ENCODE peak calls at places on chromosomes 7 and 10, in seven cellular contexts. One of them, this sample, is unnamed.

GRCh38 chr10:92657024-92657423 is 32.7 kb upstream of the HHEX start:
- DNase-seq in IMR-90: peak
- DNase-seq in lung: no peak
- DNase-seq in RWPE1: no peak
- DNase-seq in testis: no peak
- DNase-seq in transverse colon: no peak
- DNase-seq in right lobe of liver: no peak
- DNase-seq in this sample: no peak

GRCh38 chr7:102289051-102289450 is 2.4 kb downstream of the SH2B2 start:
- DNase-seq in IMR-90: no peak
- DNase-seq in lung: no peak
- DNase-seq in RWPE1: no peak
- DNase-seq in testis: no peak
- DNase-seq in transverse colon: no peak
- DNase-seq in right lobe of liver: no peak
- DNase-seq in this sample: no peak

GRCh38 chr7:1867326-1867725 is 197.2 kb downstream of the ELFN1 start:
- DNase-seq in IMR-90: no peak
- DNase-seq in lung: no peak
- DNase-seq in RWPE1: no peak
- DNase-seq in testis: no peak
- DNase-seq in transverse colon: no peak
- DNase-seq in right lobe of liver: no peak
- DNase-seq in this sample: no peak

GRCh38 chr7:127976056-127976455 is 55.2 kb downstream of the LRRC4 start:
- DNase-seq in IMR-90: no peak
- DNase-seq in lung: no peak
- DNase-seq in RWPE1: no peak
- DNase-seq in testis: peak
- DNase-seq in transverse colon: no peak
- DNase-seq in right lobe of liver: no peak
- DNase-seq in this sample: no peak

GRCh38 chr10:19683326-19683725 is 132.9 kb upstream of the PLXDC2 start:
- DNase-seq in IMR-90: peak
- DNase-seq in lung: no peak
- DNase-seq in RWPE1: no peak
- DNase-seq in testis: no peak
- DNase-seq in transverse colon: no peak
- DNase-seq in right lobe of liver: no peak
- DNase-seq in this sample: no peak

GRCh38 chr7:19079066-19079465 is 38.4 kb downstream of the TWIST1 start:
- DNase-seq in IMR-90: peak
- DNase-seq in lung: no peak
- DNase-seq in RWPE1: peak
- DNase-seq in testis: no peak
- DNase-seq in transverse colon: no peak
- DNase-seq in right lobe of liver: no peak
- DNase-seq in this sample: no peak

GRCh38 chr7:97971120-97971989 is 18.6 kb downstream of the OCM2 start:
- DNase-seq in IMR-90: peak
- DNase-seq in lung: peak
- DNase-seq in RWPE1: peak
- DNase-seq in testis: no peak
- DNase-seq in transverse colon: peak
- DNase-seq in right lobe of liver: no peak
- DNase-seq in this sample: peak

GRCh38 chr7:34277016-34277800 is 371.9 kb downstream of the BMPER start:
- DNase-seq in IMR-90: peak
- DNase-seq in lung: no peak
- DNase-seq in RWPE1: peak
- DNase-seq in testis: no peak
- DNase-seq in transverse colon: no peak
- DNase-seq in right lobe of liver: no peak
- DNase-seq in this sample: no peak

GRCh38 chr10:70477661-70478162 is 855 bp upstream of the PALD1 start:
- DNase-seq in IMR-90: peak
- DNase-seq in lung: no peak
- DNase-seq in RWPE1: peak
- DNase-seq in testis: peak
- DNase-seq in transverse colon: peak
- DNase-seq in right lobe of liver: no peak
- DNase-seq in this sample: no peak

GRCh38 chr7:48246073-48246472 is 74.8 kb downstream of the ABCA13 start:
- DNase-seq in IMR-90: peak
- DNase-seq in lung: peak
- DNase-seq in RWPE1: no peak
- DNase-seq in testis: no peak
- DNase-seq in transverse colon: no peak
- DNase-seq in right lobe of liver: no peak
- DNase-seq in this sample: no peak

GRCh38 chr7:2034291-2035201 is 198.2 kb downstream of the MAD1L1 start:
- DNase-seq in IMR-90: no peak
- DNase-seq in lung: no peak
- DNase-seq in RWPE1: no peak
- DNase-seq in testis: no peak
- DNase-seq in transverse colon: no peak
- DNase-seq in right lobe of liver: peak
- DNase-seq in this sample: no peak

GRCh38 chr10:112512294-112512693 is 65.3 kb downstream of the VTI1A start:
- DNase-seq in IMR-90: no peak
- DNase-seq in lung: no peak
- DNase-seq in RWPE1: no peak
- DNase-seq in testis: no peak
- DNase-seq in transverse colon: no peak
- DNase-seq in right lobe of liver: no peak
- DNase-seq in this sample: no peak

GRCh38 chr10:107485019-107485418 is 320.5 kb upstream of the SORCS1 start:
- DNase-seq in IMR-90: no peak
- DNase-seq in lung: no peak
- DNase-seq in RWPE1: no peak
- DNase-seq in testis: no peak
- DNase-seq in transverse colon: no peak
- DNase-seq in right lobe of liver: no peak
- DNase-seq in this sample: no peak

GRCh38 chr10:62396864-62397263 is 22.7 kb downstream of the ZNF365 start:
- DNase-seq in IMR-90: no peak
- DNase-seq in lung: no peak
- DNase-seq in RWPE1: no peak
- DNase-seq in testis: no peak
- DNase-seq in transverse colon: no peak
- DNase-seq in right lobe of liver: no peak
- DNase-seq in this sample: no peak

GRCh38 chr10:28291881-28292297 is 11.0 kb downstream of the MPP7 start:
- DNase-seq in IMR-90: peak
- DNase-seq in lung: no peak
- DNase-seq in RWPE1: peak
- DNase-seq in testis: no peak
- DNase-seq in transverse colon: no peak
- DNase-seq in right lobe of liver: no peak
- DNase-seq in this sample: peak

GRCh38 chr7:4998830-4999768 is 40.1 kb upstream of the MMD2 start:
- DNase-seq in IMR-90: no peak
- DNase-seq in lung: no peak
- DNase-seq in RWPE1: no peak
- DNase-seq in testis: no peak
- DNase-seq in transverse colon: no peak
- DNase-seq in right lobe of liver: no peak
- DNase-seq in this sample: no peak

GRCh38 chr10:109937460-109937859 is 14.1 kb upstream of the XPNPEP1 start:
- DNase-seq in IMR-90: no peak
- DNase-seq in lung: no peak
- DNase-seq in RWPE1: no peak
- DNase-seq in testis: no peak
- DNase-seq in transverse colon: no peak
- DNase-seq in right lobe of liver: no peak
- DNase-seq in this sample: no peak

GRCh38 chr10:109931153-109931552 is 7.8 kb upstream of the XPNPEP1 start:
- DNase-seq in IMR-90: no peak
- DNase-seq in lung: no peak
- DNase-seq in RWPE1: no peak
- DNase-seq in testis: no peak
- DNase-seq in transverse colon: no peak
- DNase-seq in right lobe of liver: peak
- DNase-seq in this sample: no peak

GRCh38 chr10:109932391-109932790 is 9.1 kb upstream of the XPNPEP1 start:
- DNase-seq in IMR-90: peak
- DNase-seq in lung: no peak
- DNase-seq in RWPE1: no peak
- DNase-seq in testis: no peak
- DNase-seq in transverse colon: no peak
- DNase-seq in right lobe of liver: no peak
- DNase-seq in this sample: no peak

GRCh38 chr10:109934958-109935793 is 11.9 kb upstream of the XPNPEP1 start:
- DNase-seq in IMR-90: peak
- DNase-seq in lung: no peak
- DNase-seq in RWPE1: no peak
- DNase-seq in testis: peak
- DNase-seq in transverse colon: no peak
- DNase-seq in right lobe of liver: no peak
- DNase-seq in this sample: no peak

GRCh38 chr10:109933984-109934565 is 10.8 kb upstream of the XPNPEP1 start:
- DNase-seq in IMR-90: peak
- DNase-seq in lung: no peak
- DNase-seq in RWPE1: no peak
- DNase-seq in testis: no peak
- DNase-seq in transverse colon: no peak
- DNase-seq in right lobe of liver: no peak
- DNase-seq in this sample: no peak
- H3K27ac ChIP-seq in IMR-90: no peak
- H3K27ac ChIP-seq in lung: no peak
- H3K27ac ChIP-seq in RWPE1: no peak
- H3K27ac ChIP-seq in testis: no peak
- H3K27ac ChIP-seq in transverse colon: no peak
- H3K27ac ChIP-seq in right lobe of liver: no peak
- H3K27ac ChIP-seq in this sample: no peak

GRCh38 chr10:119408072-119408471 is 134.4 kb downstream of the RGS10 start:
- DNase-seq in IMR-90: no peak
- DNase-seq in lung: no peak
- DNase-seq in RWPE1: no peak
- DNase-seq in testis: no peak
- DNase-seq in transverse colon: no peak
- DNase-seq in right lobe of liver: no peak
- DNase-seq in this sample: no peak
- TF ChIP-seq CTCF in IMR-90: no peak
- TF ChIP-seq CTCF in lung: no peak
- TF ChIP-seq CTCF in RWPE1: no peak
- TF ChIP-seq CTCF in testis: no peak
- TF ChIP-seq CTCF in transverse colon: no peak
- TF ChIP-seq CTCF in right lobe of liver: no peak
- TF ChIP-seq CTCF in this sample: no peak

GRCh38 chr7:120987280-120987679 is 1.2 kb upstream of the CPED1 start:
- DNase-seq in IMR-90: no peak
- DNase-seq in lung: no peak
- DNase-seq in RWPE1: no peak
- DNase-seq in testis: no peak
- DNase-seq in transverse colon: no peak
- DNase-seq in right lobe of liver: no peak
- DNase-seq in this sample: no peak

GRCh38 chr7:120984406-120984805 is 4.1 kb upstream of the CPED1 start:
- DNase-seq in IMR-90: no peak
- DNase-seq in lung: no peak
- DNase-seq in RWPE1: no peak
- DNase-seq in testis: no peak
- DNase-seq in transverse colon: no peak
- DNase-seq in right lobe of liver: no peak
- DNase-seq in this sample: no peak

GRCh38 chr7:120986665-120987064 is 1.8 kb upstream of the CPED1 start:
- DNase-seq in IMR-90: no peak
- DNase-seq in lung: no peak
- DNase-seq in RWPE1: no peak
- DNase-seq in testis: no peak
- DNase-seq in transverse colon: no peak
- DNase-seq in right lobe of liver: no peak
- DNase-seq in this sample: no peak

GRCh38 chr7:120985839-120986238 is 2.7 kb upstream of the CPED1 start:
- DNase-seq in IMR-90: no peak
- DNase-seq in lung: no peak
- DNase-seq in RWPE1: no peak
- DNase-seq in testis: no peak
- DNase-seq in transverse colon: no peak
- DNase-seq in right lobe of liver: no peak
- DNase-seq in this sample: no peak

DNA sequence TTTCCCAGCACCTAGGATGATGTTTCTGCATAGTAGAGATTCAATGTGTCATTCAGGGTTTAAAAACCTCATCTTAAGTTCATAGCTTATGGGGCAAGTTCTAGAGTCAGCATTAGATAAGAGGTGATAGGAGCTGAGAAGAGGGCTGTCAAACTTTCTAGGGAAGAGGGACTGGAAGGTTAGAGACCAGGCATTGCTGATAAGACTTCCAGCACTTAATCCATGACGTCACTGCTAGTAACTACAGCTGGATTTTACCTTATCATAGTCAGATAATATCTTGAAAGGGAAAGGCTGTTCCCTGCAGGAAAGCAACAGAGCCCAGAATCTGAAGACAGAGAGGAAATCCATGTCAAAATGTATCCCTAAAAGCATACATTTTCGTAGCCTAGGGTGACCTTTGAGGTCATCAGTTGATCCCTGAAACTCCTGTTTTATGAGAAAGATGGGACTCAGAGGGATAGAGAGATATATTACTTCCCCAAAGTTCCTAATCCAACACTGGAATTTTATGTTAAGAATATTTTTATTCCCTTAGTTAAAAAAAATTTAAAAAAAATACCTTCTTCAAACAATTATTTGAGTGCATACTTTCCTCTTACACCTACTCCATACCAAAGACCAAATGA is 3.3 kb upstream of the CPED1 start:
- DNase-seq in IMR-90: peak
- DNase-seq in lung: no peak
- DNase-seq in RWPE1: no peak
- DNase-seq in testis: no peak
- DNase-seq in transverse colon: no peak
- DNase-seq in right lobe of liver: no peak
- DNase-seq in this sample: no peak
- H3K27ac ChIP-seq in IMR-90: no peak
- H3K27ac ChIP-seq in lung: no peak
- H3K27ac ChIP-seq in RWPE1: no peak
- H3K27ac ChIP-seq in testis: no peak
- H3K27ac ChIP-seq in transverse colon: no peak
- H3K27ac ChIP-seq in right lobe of liver: no peak
- H3K27ac ChIP-seq in this sample: no peak

GRCh38 chr10:94546616-94547175 is 1.1 kb downstream of the HELLS start:
- DNase-seq in IMR-90: peak
- DNase-seq in lung: no peak
- DNase-seq in RWPE1: peak
- DNase-seq in testis: no peak
- DNase-seq in transverse colon: no peak
- DNase-seq in right lobe of liver: no peak
- DNase-seq in this sample: no peak

GRCh38 chr10:94549221-94549620 is 3.6 kb downstream of the HELLS start:
- DNase-seq in IMR-90: no peak
- DNase-seq in lung: no peak
- DNase-seq in RWPE1: no peak
- DNase-seq in testis: no peak
- DNase-seq in transverse colon: no peak
- DNase-seq in right lobe of liver: no peak
- DNase-seq in this sample: no peak

GRCh38 chr10:94546058-94546595 is 539 bp downstream of the HELLS start:
- DNase-seq in IMR-90: peak
- DNase-seq in lung: no peak
- DNase-seq in RWPE1: peak
- DNase-seq in testis: peak
- DNase-seq in transverse colon: no peak
- DNase-seq in right lobe of liver: no peak
- DNase-seq in this sample: no peak

GRCh38 chr10:94545277-94546057 is at the start of gene HELLS:
- DNase-seq in IMR-90: peak
- DNase-seq in lung: peak
- DNase-seq in RWPE1: peak
- DNase-seq in testis: peak
- DNase-seq in transverse colon: peak
- DNase-seq in right lobe of liver: peak
- DNase-seq in this sample: peak
- TF ChIP-seq CTCF in IMR-90: no peak
- TF ChIP-seq CTCF in lung: no peak
- TF ChIP-seq CTCF in RWPE1: no peak
- TF ChIP-seq CTCF in testis: no peak
- TF ChIP-seq CTCF in transverse colon: no peak
- TF ChIP-seq CTCF in right lobe of liver: no peak
- TF ChIP-seq CTCF in this sample: no peak